ENCODE peak calls at places on chromosomes 6 and 20, in nine cellular contexts. One of them, this sample, is unnamed.

GRCh38 chr6:130559166-130559565 is 193.3 kb downstream of the TMEM200A start:
- DNase-seq in right lobe of liver: no peak
- DNase-seq in psoas muscle: no peak
- DNase-seq in dorsolateral prefrontal cortex: no peak
- DNase-seq in substantia nigra: no peak
- DNase-seq in heart right ventricle: no peak
- DNase-seq in body of pancreas: no peak
- DNase-seq in CD8-positive, alpha-beta memory T cell: no peak
- DNase-seq in RWPE1: no peak
- DNase-seq in this sample: no peak

GRCh38 chr20:35129647-35130069 is 17.5 kb downstream of the EDEM2 start:
- DNase-seq in right lobe of liver: no peak
- DNase-seq in psoas muscle: no peak
- DNase-seq in dorsolateral prefrontal cortex: no peak
- DNase-seq in substantia nigra: no peak
- DNase-seq in heart right ventricle: no peak
- DNase-seq in body of pancreas: no peak
- DNase-seq in CD8-positive, alpha-beta memory T cell: no peak
- DNase-seq in RWPE1: no peak
- DNase-seq in this sample: peak

GRCh38 chr20:45441746-45442145 is 25.8 kb downstream of the PIGT start:
- DNase-seq in right lobe of liver: no peak
- DNase-seq in psoas muscle: no peak
- DNase-seq in dorsolateral prefrontal cortex: no peak
- DNase-seq in substantia nigra: no peak
- DNase-seq in heart right ventricle: no peak
- DNase-seq in body of pancreas: no peak
- DNase-seq in CD8-positive, alpha-beta memory T cell: no peak
- DNase-seq in RWPE1: no peak
- DNase-seq in this sample: no peak

GRCh38 chr6:73585566-73586415 is 65.0 kb upstream of the EEF1A1 start:
- DNase-seq in right lobe of liver: no peak
- DNase-seq in psoas muscle: no peak
- DNase-seq in dorsolateral prefrontal cortex: no peak
- DNase-seq in substantia nigra: no peak
- DNase-seq in heart right ventricle: peak
- DNase-seq in body of pancreas: peak
- DNase-seq in CD8-positive, alpha-beta memory T cell: peak
- DNase-seq in RWPE1: peak
- DNase-seq in this sample: peak

GRCh38 chr6:31578461-31579118 is 3.2 kb downstream of the TNF start:
- DNase-seq in right lobe of liver: peak
- DNase-seq in psoas muscle: no peak
- DNase-seq in dorsolateral prefrontal cortex: no peak
- DNase-seq in substantia nigra: no peak
- DNase-seq in heart right ventricle: no peak
- DNase-seq in body of pancreas: peak
- DNase-seq in CD8-positive, alpha-beta memory T cell: no peak
- DNase-seq in RWPE1: peak
- DNase-seq in this sample: no peak

GRCh38 chr20:23663180-23663579 is 25.4 kb upstream of the CST3 start:
- DNase-seq in right lobe of liver: no peak
- DNase-seq in psoas muscle: no peak
- DNase-seq in dorsolateral prefrontal cortex: no peak
- DNase-seq in substantia nigra: no peak
- DNase-seq in heart right ventricle: no peak
- DNase-seq in body of pancreas: no peak
- DNase-seq in CD8-positive, alpha-beta memory T cell: no peak
- DNase-seq in RWPE1: no peak
- DNase-seq in this sample: no peak

GRCh38 chr6:52900536-52900935 is 9.0 kb downstream of the GSTA3 start:
- DNase-seq in right lobe of liver: no peak
- DNase-seq in psoas muscle: no peak
- DNase-seq in dorsolateral prefrontal cortex: no peak
- DNase-seq in substantia nigra: no peak
- DNase-seq in heart right ventricle: no peak
- DNase-seq in body of pancreas: no peak
- DNase-seq in CD8-positive, alpha-beta memory T cell: no peak
- DNase-seq in RWPE1: no peak
- DNase-seq in this sample: no peak

GRCh38 chr6:123994891-123995635 is 191.4 kb downstream of the NKAIN2 start:
- DNase-seq in right lobe of liver: no peak
- DNase-seq in psoas muscle: no peak
- DNase-seq in dorsolateral prefrontal cortex: no peak
- DNase-seq in substantia nigra: no peak
- DNase-seq in heart right ventricle: no peak
- DNase-seq in body of pancreas: no peak
- DNase-seq in CD8-positive, alpha-beta memory T cell: no peak
- DNase-seq in RWPE1: no peak
- DNase-seq in this sample: no peak

GRCh38 chr6:91276315-91276714 is 689.4 kb upstream of the MAP3K7 start:
- DNase-seq in right lobe of liver: no peak
- DNase-seq in psoas muscle: no peak
- DNase-seq in dorsolateral prefrontal cortex: no peak
- DNase-seq in substantia nigra: no peak
- DNase-seq in heart right ventricle: no peak
- DNase-seq in body of pancreas: no peak
- DNase-seq in CD8-positive, alpha-beta memory T cell: no peak
- DNase-seq in RWPE1: peak
- DNase-seq in this sample: peak

GRCh38 chr6:20866038-20866437 is 331.8 kb downstream of the CDKAL1 start:
- DNase-seq in right lobe of liver: no peak
- DNase-seq in psoas muscle: no peak
- DNase-seq in dorsolateral prefrontal cortex: no peak
- DNase-seq in substantia nigra: no peak
- DNase-seq in heart right ventricle: no peak
- DNase-seq in body of pancreas: no peak
- DNase-seq in CD8-positive, alpha-beta memory T cell: no peak
- DNase-seq in RWPE1: no peak
- DNase-seq in this sample: no peak

GRCh38 chr6:158389188-158389919 is 77.1 kb downstream of the TULP4 start:
- DNase-seq in right lobe of liver: no peak
- DNase-seq in psoas muscle: no peak
- DNase-seq in dorsolateral prefrontal cortex: no peak
- DNase-seq in substantia nigra: no peak
- DNase-seq in heart right ventricle: no peak
- DNase-seq in body of pancreas: no peak
- DNase-seq in CD8-positive, alpha-beta memory T cell: no peak
- DNase-seq in RWPE1: no peak
- DNase-seq in this sample: no peak

GRCh38 chr20:1619861-1620444 is at the start of gene SIRPB1:
- DNase-seq in right lobe of liver: no peak
- DNase-seq in psoas muscle: no peak
- DNase-seq in dorsolateral prefrontal cortex: no peak
- DNase-seq in substantia nigra: no peak
- DNase-seq in heart right ventricle: no peak
- DNase-seq in body of pancreas: no peak
- DNase-seq in CD8-positive, alpha-beta memory T cell: no peak
- DNase-seq in RWPE1: no peak
- DNase-seq in this sample: peak

GRCh38 chr20:62197321-62197720 is 14.5 kb downstream of the MTG2 start:
- DNase-seq in right lobe of liver: peak
- DNase-seq in psoas muscle: no peak
- DNase-seq in dorsolateral prefrontal cortex: no peak
- DNase-seq in substantia nigra: no peak
- DNase-seq in heart right ventricle: no peak
- DNase-seq in body of pancreas: no peak
- DNase-seq in CD8-positive, alpha-beta memory T cell: no peak
- DNase-seq in RWPE1: no peak
- DNase-seq in this sample: no peak

GRCh38 chr20:62196286-62196685 is 13.5 kb downstream of the MTG2 start:
- DNase-seq in right lobe of liver: peak
- DNase-seq in psoas muscle: peak
- DNase-seq in dorsolateral prefrontal cortex: no peak
- DNase-seq in substantia nigra: no peak
- DNase-seq in heart right ventricle: no peak
- DNase-seq in body of pancreas: no peak
- DNase-seq in CD8-positive, alpha-beta memory T cell: no peak
- DNase-seq in RWPE1: no peak
- DNase-seq in this sample: no peak

GRCh38 chr20:62198931-62199330 is 16.1 kb downstream of the MTG2 start:
- DNase-seq in right lobe of liver: peak
- DNase-seq in psoas muscle: peak
- DNase-seq in dorsolateral prefrontal cortex: no peak
- DNase-seq in substantia nigra: no peak
- DNase-seq in heart right ventricle: no peak
- DNase-seq in body of pancreas: no peak
- DNase-seq in CD8-positive, alpha-beta memory T cell: no peak
- DNase-seq in RWPE1: no peak
- DNase-seq in this sample: no peak

GRCh38 chr20:62198496-62198895 is 15.7 kb downstream of the MTG2 start:
- DNase-seq in right lobe of liver: peak
- DNase-seq in psoas muscle: peak
- DNase-seq in dorsolateral prefrontal cortex: no peak
- DNase-seq in substantia nigra: no peak
- DNase-seq in heart right ventricle: no peak
- DNase-seq in body of pancreas: no peak
- DNase-seq in CD8-positive, alpha-beta memory T cell: no peak
- DNase-seq in RWPE1: no peak
- DNase-seq in this sample: no peak

GRCh38 chr20:62197801-62198200 is 15.0 kb downstream of the MTG2 start:
- DNase-seq in right lobe of liver: peak
- DNase-seq in psoas muscle: peak
- DNase-seq in dorsolateral prefrontal cortex: no peak
- DNase-seq in substantia nigra: no peak
- DNase-seq in heart right ventricle: no peak
- DNase-seq in body of pancreas: no peak
- DNase-seq in CD8-positive, alpha-beta memory T cell: no peak
- DNase-seq in RWPE1: no peak
- DNase-seq in this sample: no peak
- H3K27ac ChIP-seq in right lobe of liver: no peak
- H3K27ac ChIP-seq in psoas muscle: no peak
- H3K27ac ChIP-seq in dorsolateral prefrontal cortex: no peak
- H3K27ac ChIP-seq in substantia nigra: no peak
- H3K27ac ChIP-seq in heart right ventricle: no peak
- H3K27ac ChIP-seq in body of pancreas: no peak
- H3K27ac ChIP-seq in CD8-positive, alpha-beta memory T cell: no peak
- H3K27ac ChIP-seq in RWPE1: no peak
- H3K27ac ChIP-seq in this sample: no peak

GRCh38 chr20:48807051-48807450 is 20.7 kb downstream of the PREX1 start:
- DNase-seq in right lobe of liver: no peak
- DNase-seq in psoas muscle: no peak
- DNase-seq in dorsolateral prefrontal cortex: no peak
- DNase-seq in substantia nigra: no peak
- DNase-seq in heart right ventricle: no peak
- DNase-seq in body of pancreas: no peak
- DNase-seq in CD8-positive, alpha-beta memory T cell: no peak
- DNase-seq in RWPE1: no peak
- DNase-seq in this sample: no peak

GRCh38 chr20:48809672-48810071 is 18.1 kb downstream of the PREX1 start:
- DNase-seq in right lobe of liver: no peak
- DNase-seq in psoas muscle: no peak
- DNase-seq in dorsolateral prefrontal cortex: no peak
- DNase-seq in substantia nigra: no peak
- DNase-seq in heart right ventricle: no peak
- DNase-seq in body of pancreas: no peak
- DNase-seq in CD8-positive, alpha-beta memory T cell: no peak
- DNase-seq in RWPE1: no peak
- DNase-seq in this sample: no peak

GRCh38 chr20:48808382-48809034 is 19.3 kb downstream of the PREX1 start:
- DNase-seq in right lobe of liver: no peak
- DNase-seq in psoas muscle: no peak
- DNase-seq in dorsolateral prefrontal cortex: no peak
- DNase-seq in substantia nigra: no peak
- DNase-seq in heart right ventricle: no peak
- DNase-seq in body of pancreas: no peak
- DNase-seq in CD8-positive, alpha-beta memory T cell: no peak
- DNase-seq in RWPE1: no peak
- DNase-seq in this sample: no peak

GRCh38 chr20:48805286-48805685 is 22.5 kb downstream of the PREX1 start:
- DNase-seq in right lobe of liver: no peak
- DNase-seq in psoas muscle: no peak
- DNase-seq in dorsolateral prefrontal cortex: no peak
- DNase-seq in substantia nigra: no peak
- DNase-seq in heart right ventricle: no peak
- DNase-seq in body of pancreas: no peak
- DNase-seq in CD8-positive, alpha-beta memory T cell: no peak
- DNase-seq in RWPE1: no peak
- DNase-seq in this sample: no peak

GRCh38 chr20:48807586-48808381 is 20.0 kb downstream of the PREX1 start:
- DNase-seq in right lobe of liver: no peak
- DNase-seq in psoas muscle: no peak
- DNase-seq in dorsolateral prefrontal cortex: no peak
- DNase-seq in substantia nigra: no peak
- DNase-seq in heart right ventricle: peak
- DNase-seq in body of pancreas: no peak
- DNase-seq in CD8-positive, alpha-beta memory T cell: no peak
- DNase-seq in RWPE1: no peak
- DNase-seq in this sample: no peak
- H3K27ac ChIP-seq in right lobe of liver: no peak
- H3K27ac ChIP-seq in psoas muscle: no peak
- H3K27ac ChIP-seq in dorsolateral prefrontal cortex: peak
- H3K27ac ChIP-seq in substantia nigra: peak
- H3K27ac ChIP-seq in heart right ventricle: no peak
- H3K27ac ChIP-seq in body of pancreas: no peak
- H3K27ac ChIP-seq in CD8-positive, alpha-beta memory T cell: no peak
- H3K27ac ChIP-seq in RWPE1: no peak
- H3K27ac ChIP-seq in this sample: no peak

GRCh38 chr6:15888798-15889772 is 226.3 kb upstream of the DTNBP1 start:
- DNase-seq in right lobe of liver: no peak
- DNase-seq in psoas muscle: no peak
- DNase-seq in dorsolateral prefrontal cortex: no peak
- DNase-seq in substantia nigra: no peak
- DNase-seq in heart right ventricle: no peak
- DNase-seq in body of pancreas: no peak
- DNase-seq in CD8-positive, alpha-beta memory T cell: no peak
- DNase-seq in RWPE1: no peak
- DNase-seq in this sample: no peak
- H3K27ac ChIP-seq in right lobe of liver: no peak
- H3K27ac ChIP-seq in psoas muscle: no peak
- H3K27ac ChIP-seq in dorsolateral prefrontal cortex: no peak
- H3K27ac ChIP-seq in substantia nigra: no peak
- H3K27ac ChIP-seq in heart right ventricle: no peak
- H3K27ac ChIP-seq in body of pancreas: no peak
- H3K27ac ChIP-seq in CD8-positive, alpha-beta memory T cell: no peak
- H3K27ac ChIP-seq in RWPE1: no peak
- H3K27ac ChIP-seq in this sample: no peak

DNA sequence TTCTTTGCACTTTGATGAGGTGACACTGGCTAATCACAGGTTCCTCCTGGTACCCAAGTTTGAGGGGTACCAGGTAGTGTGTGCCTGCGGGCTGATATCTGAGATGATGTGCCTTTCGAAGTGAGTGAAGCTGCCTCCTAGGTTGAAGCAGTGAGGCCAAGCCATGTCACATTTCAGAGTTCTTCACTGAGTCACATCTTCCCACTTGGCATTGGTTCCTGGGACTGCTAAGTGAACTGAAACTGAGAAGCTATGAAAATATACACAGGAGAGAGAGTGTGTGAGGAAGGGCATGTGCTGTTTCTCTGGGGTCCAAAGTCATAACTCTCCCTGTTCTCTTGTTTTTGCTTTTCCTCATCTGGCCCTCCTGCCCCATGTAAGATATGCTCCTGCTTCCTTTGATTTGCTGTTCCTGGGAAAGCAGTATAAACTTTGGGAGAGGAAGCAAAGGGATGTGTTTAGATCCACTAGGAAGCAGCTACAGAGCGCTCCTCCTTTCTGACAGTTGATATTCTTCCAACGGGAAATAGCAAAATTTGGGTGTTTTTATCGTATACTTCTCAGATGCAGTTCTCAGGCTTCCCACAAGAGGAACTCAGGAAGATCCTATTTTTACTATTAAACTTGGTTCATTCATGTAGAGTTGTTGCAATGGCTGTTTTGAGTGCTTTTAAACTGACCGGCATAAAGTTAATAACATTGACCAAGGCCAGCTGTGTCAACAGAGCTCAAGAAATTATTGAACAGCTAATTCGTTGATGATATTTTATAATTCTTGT is 153.7 kb downstream of the MOXD1 start:
- DNase-seq in right lobe of liver: no peak
- DNase-seq in psoas muscle: no peak
- DNase-seq in dorsolateral prefrontal cortex: no peak
- DNase-seq in substantia nigra: no peak
- DNase-seq in heart right ventricle: no peak
- DNase-seq in body of pancreas: no peak
- DNase-seq in CD8-positive, alpha-beta memory T cell: no peak
- DNase-seq in RWPE1: no peak
- DNase-seq in this sample: no peak
- H3K27ac ChIP-seq in right lobe of liver: no peak
- H3K27ac ChIP-seq in psoas muscle: no peak
- H3K27ac ChIP-seq in dorsolateral prefrontal cortex: no peak
- H3K27ac ChIP-seq in substantia nigra: no peak
- H3K27ac ChIP-seq in heart right ventricle: no peak
- H3K27ac ChIP-seq in body of pancreas: no peak
- H3K27ac ChIP-seq in CD8-positive, alpha-beta memory T cell: no peak
- H3K27ac ChIP-seq in RWPE1: no peak
- H3K27ac ChIP-seq in this sample: no peak

This sample was measured in small intestine.